ENCODE peak calls at places on chromosome 9, in six cellular contexts. L is GM03348; T is stimulated activated CD4-positive, alpha-beta T cell treated with anti-CD3 and anti-CD28 coated beads, Interleukin-2, amount 100 ng/mL, for 24 hours; G is iris pigment epithelial cell; W is DMS153; Q is ecto neural progenitor cell. O is an unnamed sample.

GRCh38 chr9:26296910-26297309 is 595.7 kb downstream of the CAAP1 start:
- DNase-seq in L (peak), T (no peak), G (peak), W (no peak), Q (no peak), O (no peak)

GRCh38 chr9:116939605-116940004 is 252.5 kb downstream of the TRIM32 start:
- DNase-seq in L (no peak), T (no peak), G (peak), W (no peak), Q (no peak), O (no peak)

GRCh38 chr9:114078021-114078780 is at the start of gene AMBP:
- DNase-seq in L (no peak), T (no peak), G (no peak), W (no peak), Q (no peak), O (no peak)

GRCh38 chr9:82720515-82720914 is 342.4 kb downstream of the RASEF start:
- DNase-seq in L (no peak), T (no peak), G (no peak), W (no peak), Q (no peak), O (no peak)

GRCh38 chr9:123928471-123929176 is 1.3 kb downstream of the DENND1A start:
- DNase-seq in L (peak), T (peak), G (peak), W (no peak), Q (no peak), O (no peak)

GRCh38 chr9:93012998-93013855 is 45.3 kb upstream of the SUSD3 start:
- DNase-seq in L (no peak), T (no peak), G (no peak), W (no peak), Q (peak), O (no peak)

GRCh38 chr9:26292943-26293342 is 599.7 kb downstream of the CAAP1 start:
- DNase-seq in L (peak), T (no peak), G (peak), W (no peak), Q (no peak), O (no peak)

GRCh38 chr9:94799578-94800264 is 73.2 kb downstream of the AOPEP start:
- DNase-seq in L (peak), T (no peak), G (peak), W (no peak), Q (no peak), O (no peak)

GRCh38 chr9:73426226-73426625 is 274.6 kb downstream of the ANXA1 start:
- DNase-seq in L (no peak), T (no peak), G (no peak), W (no peak), Q (no peak), O (no peak)

GRCh38 chr9:98778711-98779530 is 17.4 kb downstream of the ANKS6 start:
- DNase-seq in L (no peak), T (no peak), G (no peak), W (no peak), Q (no peak), O (peak)

GRCh38 chr9:19102181-19102630 is 498 bp downstream of the HAUS6 start:
- DNase-seq in L (peak), T (peak), G (no peak), W (no peak), Q (peak), O (peak)

GRCh38 chr9:110217656-110218099 is 9.7 kb upstream of the C9orf152 start:
- DNase-seq in L (peak), T (no peak), G (peak), W (peak), Q (no peak), O (no peak)

GRCh38 chr9:72540348-72540873 is 19.0 kb downstream of the TMC1 start:
- DNase-seq in L (peak), T (no peak), G (peak), W (no peak), Q (no peak), O (no peak)

GRCh38 chr9:121910491-121911040 is 182.5 kb downstream of the TTLL11 start:
- DNase-seq in L (no peak), T (no peak), G (no peak), W (no peak), Q (no peak), O (no peak)

GRCh38 chr9:96686638-96687335 is 31.7 kb upstream of the PRXL2C start:
- DNase-seq in L (peak), T (peak), G (peak), W (peak), Q (peak), O (peak)

GRCh38 chr9:71726723-71727122 is 41.6 kb downstream of the CEMIP2 start:
- DNase-seq in L (no peak), T (no peak), G (no peak), W (peak), Q (no peak), O (no peak)

GRCh38 chr9:93813687-93814560 is 141.2 kb downstream of the BARX1 start:
- DNase-seq in L (peak), T (no peak), G (no peak), W (peak), Q (peak), O (peak)

GRCh38 chr9:117334101-117334500 is 80.8 kb downstream of the ASTN2 start:
- DNase-seq in L (no peak), T (no peak), G (no peak), W (no peak), Q (no peak), O (no peak)

GRCh38 chr9:9914174-9914573 is 698.6 kb downstream of the PTPRD start:
- DNase-seq in L (no peak), T (no peak), G (no peak), W (no peak), Q (no peak), O (no peak)

GRCh38 chr9:97808972-97809371 is 44.1 kb upstream of the FOXE1 start:
- DNase-seq in L (no peak), T (no peak), G (no peak), W (peak), Q (no peak), O (no peak)